ENCODE peak calls at places on chromosome 2, in four cellular contexts. S is ovary, I is left ventricle myocardium inferior, H is upper lobe of right lung. X is an unnamed sample.

GRCh38 chr2:55105456-55105855 is 55.2 kb upstream of the RTN4 start:
- DNase-seq in I (no peak), H (no peak), S (no peak), X (no peak)

GRCh38 chr2:52639692-52640091 is 1127.9 kb upstream of the CHAC2 start:
- DNase-seq in S (no peak), H (no peak), I (no peak), X (no peak)

GRCh38 chr2:20052229-20052871 is 922 bp upstream of the LAPTM4A start:
- DNase-seq in S (no peak), H (no peak), I (no peak), X (no peak)

GRCh38 chr2:142937347-142937746 is 59.9 kb downstream of the KYNU start:
- DNase-seq in I (no peak), S (no peak), H (no peak), X (no peak)

GRCh38 chr2:191401287-191401686 is 156.1 kb downstream of the MYO1B start:
- DNase-seq in H (no peak), I (no peak), S (no peak), X (no peak)

GRCh38 chr2:43542285-43542933 is 53.4 kb downstream of the THADA start:
- DNase-seq in I (no peak), S (no peak), H (no peak), X (no peak)

GRCh38 chr2:206642075-206643025 is at the start of gene FAM237A:
- DNase-seq in S (no peak), I (no peak), H (peak; percentile 62), X (no peak)

GRCh38 chr2:187499941-187500532 is 52.0 kb upstream of the CALCRL start:
- DNase-seq in S (peak; percentile 35), H (no peak), I (peak; percentile 27), X (peak; percentile 45)

GRCh38 chr2:239590276-239590675 is 189.5 kb upstream of the HDAC4 start:
- DNase-seq in H (no peak), S (no peak), I (no peak), X (no peak)

GRCh38 chr2:238169708-238170251 is 11.0 kb downstream of the ERFE start:
- DNase-seq in H (peak; percentile 58), I (no peak), S (no peak), X (no peak)

GRCh38 chr2:229553091-229553490 is 161.3 kb downstream of the DNER start:
- DNase-seq in S (no peak), I (no peak), H (no peak), X (no peak)

GRCh38 chr2:12658287-12658945 is 58.3 kb upstream of the TRIB2 start:
- DNase-seq in S (no peak), I (no peak), H (no peak), X (no peak)

GRCh38 chr2:145170787-145171186 is 650.9 kb upstream of the ZEB2 start:
- DNase-seq in I (no peak), S (no peak), H (no peak), X (no peak)

GRCh38 chr2:96498023-96498431 is 7.1 kb downstream of the NEURL3 start:
- DNase-seq in H (no peak), S (no peak), I (no peak), X (no peak)

GRCh38 chr2:215548714-215549113 is 112.8 kb upstream of the FN1 start:
- DNase-seq in I (no peak), S (no peak), H (no peak), X (no peak)

GRCh38 chr2:190533968-190534309 is 583 bp downstream of the NEMP2 start:
- DNase-seq in H (no peak), S (no peak), I (no peak), X (no peak)

GRCh38 chr2:42105330-42106256 is 57.8 kb downstream of the PKDCC start:
- DNase-seq in S (no peak), H (peak; percentile 81), I (peak; percentile 29), X (no peak)

GRCh38 chr2:154375625-154376020 is 322.9 kb upstream of the KCNJ3 start:
- DNase-seq in H (no peak), I (no peak), S (no peak), X (no peak)

GRCh38 chr2:223852281-223852795 is 15.0 kb upstream of the AP1S3 start:
- DNase-seq in I (no peak), H (no peak), S (no peak), X (no peak)

GRCh38 chr2:10239561-10239967 is 63.1 kb upstream of the HPCAL1 start:
- DNase-seq in I (no peak), H (peak; percentile 40), S (no peak), X (peak; percentile 50)

GRCh38 chr2:27051902-27052645 is 606 bp downstream of the AGBL5 start:
- DNase-seq in I (peak; percentile 44), S (peak; percentile 55), H (peak; percentile 82), X (no peak)

GRCh38 chr2:201357216-201357615 is at the start of gene FLACC1:
- DNase-seq in I (no peak), H (no peak), S (no peak), X (no peak)

GRCh38 chr2:23619941-23620340 is 235.0 kb downstream of the KLHL29 start:
- DNase-seq in H (no peak), S (no peak), I (no peak), X (no peak)

GRCh38 chr2:37143986-37144385 is 12.8 kb downstream of the EIF2AK2 start:
- DNase-seq in I (no peak), H (no peak), S (no peak), X (no peak)

GRCh38 chr2:157182834-157183396 is 74.6 kb upstream of the GALNT5 start:
- DNase-seq in S (no peak), I (no peak), H (no peak), X (no peak)

GRCh38 chr2:26421961-26422360 is 20.2 kb downstream of the DRC1 start:
- DNase-seq in S (no peak), H (no peak), I (no peak), X (no peak)

GRCh38 chr2:19786408-19787058 is 115.2 kb downstream of the TTC32 start:
- DNase-seq in I (no peak), H (no peak), S (no peak), X (no peak)

GRCh38 chr2:21317131-21317530 is 193.4 kb downstream of the TDRD15 start:
- DNase-seq in S (peak; percentile 36), H (no peak), I (peak; percentile 27), X (peak; percentile 31)

GRCh38 chr2:230798769-230799399 is 65.9 kb upstream of the ITM2C start:
- DNase-seq in H (no peak), S (no peak), I (no peak), X (no peak)

GRCh38 chr2:217282531-217282930 is 422.7 kb upstream of the TNP1 start:
- DNase-seq in H (no peak), I (no peak), S (no peak), X (no peak)

GRCh38 chr2:35788543-35788942 is 567.0 kb upstream of the CRIM1 start:
- DNase-seq in I (no peak), H (no peak), S (no peak), X (no peak)

GRCh38 chr2:35787302-35788031 is 568.1 kb upstream of the CRIM1 start:
- DNase-seq in H (no peak), I (no peak), S (no peak), X (no peak)

GRCh38 chr2:35784777-35785176 is 570.8 kb upstream of the CRIM1 start:
- DNase-seq in S (no peak), I (no peak), H (no peak), X (no peak)

GRCh38 chr2:35783723-35784122 is 571.9 kb upstream of the CRIM1 start:
- DNase-seq in H (no peak), S (no peak), I (no peak), X (no peak)

DNA sequence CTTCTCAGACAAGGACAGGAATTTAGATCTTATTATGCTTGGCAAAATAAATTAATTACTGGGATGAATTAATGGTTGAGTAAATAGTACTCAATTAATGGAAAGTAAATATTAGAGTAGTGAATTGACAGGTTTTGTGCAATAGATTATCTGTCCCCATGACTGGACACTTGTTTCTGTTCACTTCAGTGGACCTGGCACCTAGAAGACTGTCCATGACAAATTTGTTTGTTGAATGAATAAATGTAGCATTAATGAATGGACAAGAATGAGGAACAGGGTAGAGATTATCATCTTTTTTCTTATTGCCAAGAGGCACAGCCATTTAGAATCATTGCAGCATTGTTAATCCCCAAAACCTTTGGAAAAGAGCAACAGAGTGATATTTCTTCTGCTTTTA is 570.0 kb upstream of the CRIM1 start:
- DNase-seq in I (no peak), S (no peak), H (no peak), X (no peak)
- H3K9me3 ChIP-seq in I (no peaks in the 10 kb centered on the region), S (no peaks in the 10 kb centered on the region), H (no peaks in the 10 kb centered on the region), X (no peaks in the 10 kb centered on the region)

GRCh38 chr2:64749446-64749845 is 95.7 kb upstream of the SERTAD2 start:
- DNase-seq in I (no peak), S (no peak), H (no peak), X (no peak)
- H3K4me3 ChIP-seq in I (peak overlapping the region; percentile 79), S (peak overlapping the region; percentile 74), H (peak overlapping the region; percentile 77), X (peak overlapping the region; percentile 89)

GRCh38 chr2:168455692-168456525 is at the start of gene CERS6:
- DNase-seq in H (peak; percentile 99), S (peak; percentile 97), I (peak; percentile 96), X (peak; percentile 95)
- TF ChIP-seq CTCF in H (no peak), S (no peak), I (no peak), X (peak; percentile 15)

GRCh38 chr2:83071352-83071751 is 1387.7 kb downstream of the SUCLG1 start:
- DNase-seq in S (no peak), H (no peak), I (no peak), X (no peak)

GRCh38 chr2:83072767-83073166 is 1386.3 kb downstream of the SUCLG1 start:
- DNase-seq in I (no peak), S (no peak), H (no peak), X (no peak)

GRCh38 chr2:83068706-83069105 is 1390.4 kb downstream of the SUCLG1 start:
- DNase-seq in H (no peak), I (no peak), S (no peak), X (no peak)

GRCh38 chr2:83069724-83070123 is 1389.4 kb downstream of the SUCLG1 start:
- DNase-seq in H (no peak), I (no peak), S (no peak), X (no peak)

GRCh38 chr2:83071914-83072313 is 1387.2 kb downstream of the SUCLG1 start:
- DNase-seq in I (no peak), S (no peak), H (no peak), X (no peak)
- H3K9me3 ChIP-seq in I (no peaks in the 10 kb centered on the region), S (no peaks in the 10 kb centered on the region), H (no peaks in the 10 kb centered on the region), X (no peaks in the 10 kb centered on the region)

DNA sequence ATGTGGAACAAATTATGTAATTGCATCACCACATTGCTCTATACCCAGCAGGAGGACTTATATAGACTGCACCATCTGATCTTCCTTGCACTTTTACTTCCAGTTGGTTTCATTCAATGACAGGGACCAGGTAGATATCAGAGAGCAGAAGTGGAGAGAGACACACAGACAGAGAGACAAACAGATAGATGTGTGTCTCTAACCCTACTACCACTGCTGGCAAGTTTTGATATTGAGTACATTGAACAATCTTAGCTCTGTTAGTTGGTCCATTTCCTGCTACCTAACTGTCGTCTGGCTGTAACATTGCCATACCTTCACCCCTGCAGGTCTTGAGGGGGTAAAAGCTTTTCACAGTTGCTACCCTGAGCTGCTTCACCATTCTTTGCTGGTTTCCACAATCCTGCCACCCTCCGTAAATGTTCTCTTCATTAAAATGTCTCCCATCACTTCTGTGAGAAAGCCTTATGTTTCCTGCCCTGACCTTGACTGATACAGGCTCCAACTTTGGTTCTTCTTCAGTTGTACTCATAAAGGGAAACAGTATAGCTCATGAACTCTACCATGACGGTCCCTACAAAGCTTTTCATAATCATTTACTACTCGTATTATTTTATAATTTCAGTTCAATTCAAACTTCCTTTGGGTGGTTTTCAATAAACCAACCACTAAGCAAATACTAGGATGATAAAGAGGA is 62.3 kb upstream of the ITGA4 start:
- DNase-seq in H (no peak), I (no peak), S (no peak), X (no peak)
- H3K4me3 ChIP-seq in H (no peak overlapping the region), I (no peak overlapping the region), S (no peak overlapping the region), X (no peak overlapping the region)

X was measured in uterus.